ENCODE peak calls at places on chromosome 12, in five cellular contexts. B, U, E, C and S are unnamed samples.
A peak's percentile ranks its signal among the peaks of the same experiment; 100 is the strongest.

GRCh38 chr12:93763746-93764147 is 86.6 kb downstream of the CRADD start:
- DNase-seq in B (no peak), U (no peak), E (no peak), C (no peak), S (no peak)

GRCh38 chr12:27969011-27969900 is 3.3 kb downstream of the PTHLH start:
- DNase-seq in B (no peak), U (no peak), E (peak; percentile 82), C (no peak), S (no peak)

GRCh38 chr12:95179011-95179410 is 38.3 kb downstream of the FGD6 start:
- DNase-seq in B (no peak), U (no peak), E (no peak), C (no peak), S (no peak)

GRCh38 chr12:79844693-79845092 is 90.2 kb downstream of the PPP1R12A start:
- DNase-seq in B (no peak), U (no peak), E (peak; percentile 76), C (no peak), S (peak; percentile 25)

GRCh38 chr12:27521066-27521465 is 2.9 kb upstream of the PPFIBP1 start:
- DNase-seq in B (no peak), U (no peak), E (peak; percentile 88), C (no peak), S (no peak)

GRCh38 chr12:39435531-39435930 is 7.4 kb downstream of the KIF21A start:
- DNase-seq in B (no peak), U (no peak), E (no peak), C (no peak), S (no peak)

GRCh38 chr12:110528277-110528839 is 26.2 kb downstream of the RAD9B start:
- DNase-seq in B (no peak), U (no peak), E (peak; percentile 41), C (no peak), S (no peak)

GRCh38 chr12:94873368-94874085 is 130.0 kb downstream of the NDUFA12 start:
- DNase-seq in B (peak; percentile 42), U (no peak), E (peak; percentile 80), C (peak; percentile 35), S (no peak)

GRCh38 chr12:34625116-34625515 is 602.8 kb downstream of the ALG10 start:
- DNase-seq in B (no peak), U (no peak), E (no peak), C (no peak), S (no peak)

GRCh38 chr12:78864483-78865296 is at the start of gene SYT1:
- DNase-seq in B (peak; percentile 25), U (peak; percentile 36), E (peak; percentile 98), C (peak; percentile 26), S (no peak)

GRCh38 chr12:10310926-10311705 is 3.4 kb downstream of the KLRD1 start:
- DNase-seq in B (no peak), U (no peak), E (no peak), C (no peak), S (no peak)

GRCh38 chr12:114684098-114684869 is at the start of gene TBX3:
- DNase-seq in B (peak; percentile 95), U (peak; percentile 85), E (peak; percentile 99), C (peak; percentile 99), S (peak; percentile 99)
- TF ChIP-seq CTCF in B (peak; percentile 54), U (no peak), E (peak; percentile 75), C (no peak), S (peak; percentile 60)

GRCh38 chr12:9134981-9135628 is 19.4 kb upstream of the A2M start:
- DNase-seq in B (no peak), U (no peak), E (peak; percentile 69), C (no peak), S (no peak)
- TF ChIP-seq CTCF in B (no peak), U (no peak), E (peak; percentile 77), C (no peak), S (no peak)

DNA sequence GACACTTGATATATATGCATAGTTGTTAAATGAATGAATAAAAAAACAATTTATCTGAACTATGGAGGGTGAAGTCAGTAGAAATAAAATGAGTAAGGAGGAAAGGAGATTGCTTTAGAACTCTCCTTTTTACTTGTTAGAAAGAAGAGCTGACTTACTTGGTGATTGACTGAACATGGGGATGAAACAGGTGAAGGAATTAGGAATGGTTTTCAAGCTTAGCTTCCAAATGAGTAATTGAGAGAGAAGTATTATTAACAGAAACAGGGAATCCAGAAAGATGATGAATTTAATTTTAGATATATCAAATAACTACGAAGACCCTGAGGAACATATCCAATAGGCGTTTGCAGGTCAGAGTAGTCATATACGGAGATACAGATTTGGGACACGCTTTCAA is 33.6 kb upstream of the EMP1 start:
- DNase-seq in B (no peak), U (no peak), E (no peak), C (no peak), S (no peak)
- TF ChIP-seq CTCF in B (no peak), U (no peak), E (no peak), C (no peak), S (no peak)

GRCh38 chr12:65668981-65669695 is 155.1 kb upstream of the HMGA2 start:
- DNase-seq in B (no peak), U (no peak), E (no peak), C (no peak), S (no peak)
- TF ChIP-seq CTCF in B (no peak), U (no peak), E (no peak), C (no peak), S (no peak)

GRCh38 chr12:118357327-118358007 is 15.2 kb downstream of the TAOK3 start:
- DNase-seq in B (peak; percentile 52), U (no peak), E (no peak), C (no peak), S (no peak)
- TF ChIP-seq CTCF in B (no peak), U (no peak), E (peak; percentile 29), C (no peak), S (no peak)

DNA sequence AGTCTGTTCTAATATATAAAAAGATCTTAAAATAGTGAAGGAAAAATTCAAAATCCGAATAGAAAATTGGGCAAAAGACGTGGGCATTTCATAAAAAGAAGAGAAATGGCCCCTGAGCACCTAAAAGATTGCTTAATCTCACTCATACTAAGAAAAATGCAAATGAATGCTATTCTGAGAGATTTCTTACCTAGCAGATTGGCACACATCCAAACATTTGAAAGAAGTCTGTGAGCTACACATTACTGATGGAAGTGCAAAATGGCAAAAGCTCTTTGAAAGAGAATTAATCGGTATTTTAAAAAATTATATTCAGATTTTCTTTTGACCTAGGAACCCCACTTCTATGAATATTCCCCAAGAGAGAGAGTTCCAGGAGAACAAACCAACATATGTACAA is 280.4 kb upstream of the GARIN6 start:
- DNase-seq in B (no peak), U (no peak), E (no peak), C (no peak), S (no peak)
- TF ChIP-seq CTCF in B (no peak), U (no peak), E (no peak), C (no peak), S (no peak)

GRCh38 chr12:48937170-48937569 is 11.9 kb upstream of the FKBP11 start:
- DNase-seq in B (no peak), U (no peak), E (peak; percentile 73), C (no peak), S (no peak)
- TF ChIP-seq CTCF in B (no peak), U (no peak), E (peak; percentile 59), C (no peak), S (no peak)

DNA sequence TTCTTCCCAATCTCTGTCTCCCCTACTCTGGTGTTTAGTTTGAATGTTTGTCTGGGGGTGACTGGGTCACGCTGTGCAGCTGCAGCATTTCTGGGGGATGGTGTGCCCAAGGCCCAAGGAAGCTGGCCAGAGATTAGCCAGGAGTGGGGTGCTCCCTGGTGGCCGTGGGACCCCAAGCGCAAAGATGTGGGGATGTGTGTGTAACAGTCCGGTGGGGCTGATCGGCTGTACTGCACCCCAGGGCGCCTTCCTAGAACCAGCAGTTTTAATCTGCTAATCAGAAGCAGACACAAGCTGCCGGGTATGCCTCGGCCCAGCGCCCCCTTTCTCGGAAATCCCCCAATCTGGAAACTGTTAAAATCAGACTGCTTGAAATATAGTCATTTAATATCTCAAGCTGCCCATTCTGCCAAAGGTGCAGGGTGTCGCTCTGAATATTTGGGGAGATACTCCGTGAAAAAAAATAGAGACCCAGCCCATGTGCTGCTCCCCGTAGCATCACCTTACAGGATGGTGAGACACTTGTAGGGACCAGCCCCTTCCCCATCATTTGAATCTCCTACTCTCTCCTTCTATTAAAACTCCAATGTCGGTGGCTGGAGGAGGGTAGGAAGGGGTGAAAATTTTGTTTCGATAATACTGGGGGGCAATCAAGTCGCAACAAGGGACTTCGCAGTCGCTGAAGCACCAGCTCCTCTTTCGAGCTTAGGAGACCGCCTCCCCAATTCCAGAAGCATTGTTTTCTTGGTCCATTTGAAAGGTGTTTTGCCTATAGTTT is 4.3 kb downstream of the HOXC9 start:
- DNase-seq in B (no peak), U (no peak), E (no peak), C (no peak), S (no peak)
- TF ChIP-seq CTCF in B (no peak), U (no peak), E (no peak), C (no peak), S (no peak)

GRCh38 chr12:3496964-3497363 is 6.0 kb downstream of the PRMT8 start:
- DNase-seq in B (no peak), U (no peak), E (peak; percentile 83), C (no peak), S (no peak)
- TF ChIP-seq CTCF in B (no peak), U (no peak), E (peak; percentile 86), C (no peak), S (no peak)